ENCODE peak calls at places on chromosomes 2 and 18, in four cellular contexts. V, Y, I and C are unnamed samples. For H3K4me1 and H3K27me3, the result is how much of the 10 kb centered on the place peaks cover.

GRCh38 chr2:15218423-15219086 is 342.6 kb downstream of the NBAS start:
- DNase-seq in I (peak), Y (no peak), V (no peak), C (no peak)

GRCh38 chr2:221492606-221493005 is 79.5 kb downstream of the EPHA4 start:
- DNase-seq in I (no peak), Y (no peak), V (no peak), C (no peak)

GRCh38 chr18:47321815-47322214 is 70.4 kb upstream of the SKOR2 start:
- DNase-seq in Y (no peak), I (no peak), V (no peak), C (no peak)

GRCh38 chr2:12213222-12213621 is 466.8 kb downstream of the LPIN1 start:
- DNase-seq in Y (no peak), V (no peak), I (no peak), C (no peak)

GRCh38 chr2:84694088-84694622 is 177.9 kb downstream of the DNAH6 start:
- DNase-seq in I (no peak), V (no peak), Y (no peak), C (no peak)

GRCh38 chr2:110716959-110717645 is 15.3 kb upstream of the ACOXL start:
- DNase-seq in V (no peak), Y (no peak), I (no peak), C (no peak)

GRCh38 chr2:122056853-122057252 is 301.4 kb downstream of the TSN start:
- DNase-seq in I (no peak), Y (no peak), V (no peak), C (no peak)

GRCh38 chr18:42038936-42039335 is 83.9 kb downstream of the PIK3C3 start:
- DNase-seq in V (no peak), I (no peak), Y (peak), C (no peak)

GRCh38 chr2:117980783-117981676 is 32.8 kb downstream of the CCDC93 start:
- DNase-seq in V (no peak), I (no peak), Y (no peak), C (no peak)

GRCh38 chr18:61893304-61893970 is 630 bp upstream of the RNF152 start:
- DNase-seq in Y (peak), V (no peak), I (peak), C (peak)

GRCh38 chr2:173431191-173431590 is 76.5 kb downstream of the CDCA7 start:
- DNase-seq in V (no peak), Y (no peak), I (no peak), C (no peak)

GRCh38 chr2:67565761-67566160 is 168.6 kb downstream of the ETAA1 start:
- DNase-seq in Y (peak), V (no peak), I (no peak), C (no peak)

DNA sequence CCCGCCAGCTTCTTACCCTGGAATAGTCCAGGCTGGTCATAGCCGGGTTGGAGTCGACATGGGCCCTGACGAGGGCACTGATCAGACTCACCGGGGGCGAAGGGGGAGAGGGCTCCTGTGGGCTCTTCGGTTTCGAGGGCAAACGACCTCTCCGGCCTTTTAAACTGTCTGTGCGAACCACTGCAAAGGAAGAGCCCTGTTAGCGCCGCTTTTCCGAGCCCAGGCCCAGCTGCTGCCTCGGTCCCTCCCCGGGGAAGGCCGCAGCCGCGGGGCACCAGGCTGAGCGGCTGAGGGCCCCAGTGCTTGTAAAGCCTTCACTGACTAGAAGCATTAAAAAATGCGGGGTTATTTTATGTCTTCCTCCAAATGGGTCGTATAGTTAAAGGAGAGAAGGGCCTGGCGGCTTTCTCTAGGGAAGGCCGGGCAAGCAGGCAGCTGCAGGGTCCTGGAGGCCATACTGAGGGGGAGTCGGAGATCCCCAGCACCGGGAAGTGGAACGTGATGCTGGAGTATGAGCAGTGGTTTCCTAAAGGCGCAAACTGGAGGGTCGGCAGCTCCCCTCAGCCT is 4.6 kb downstream of the NR4A2 start:
- DNase-seq in V (no peak), I (no peak), Y (no peak), C (no peak)
- H3K4me1 ChIP-seq in V (under half), I (under half), Y (under half), C (under half)

GRCh38 chr2:168821577-168821976 is 19.1 kb downstream of the NOSTRIN start:
- DNase-seq in V (no peak), I (no peak), Y (no peak), C (no peak)
- H3K4me3 ChIP-seq in V (no peak), I (no peak), Y (no peak), C (no peak)

GRCh38 chr2:204195498-204195897 is 258.9 kb downstream of the ICOS start:
- DNase-seq in V (no peak), I (no peak), Y (no peak), C (no peak)

GRCh38 chr2:204187513-204188088 is 251.0 kb downstream of the ICOS start:
- DNase-seq in I (no peak), Y (peak), V (no peak), C (no peak)

GRCh38 chr2:204191574-204191973 is 255.0 kb downstream of the ICOS start:
- DNase-seq in V (no peak), Y (no peak), I (no peak), C (no peak)
- H3K27me3 ChIP-seq in V (under half), Y (under half), I (under half), C (under half)

GRCh38 chr2:74385396-74385795 is 5.3 kb upstream of the DCTN1 start:
- DNase-seq in Y (no peak), I (no peak), V (no peak), C (no peak)

GRCh38 chr2:74381751-74382150 is 1.6 kb upstream of the DCTN1 start:
- DNase-seq in V (no peak), I (no peak), Y (no peak), C (no peak)

GRCh38 chr2:74384051-74384450 is 3.9 kb upstream of the DCTN1 start:
- DNase-seq in V (no peak), I (no peak), Y (no peak), C (no peak)

GRCh38 chr2:74379851-74380789 is at the start of gene DCTN1:
- DNase-seq in V (no peak), Y (peak), I (peak), C (peak)

GRCh38 chr2:74383254-74383653 is 3.1 kb upstream of the DCTN1 start:
- DNase-seq in V (no peak), I (no peak), Y (peak), C (no peak)
- H3K4me1 ChIP-seq in V (half or more), I (under half), Y (under half), C (under half)

GRCh38 chr2:202944816-202945215 is 32.7 kb downstream of the CARF start:
- DNase-seq in Y (no peak), V (no peak), I (no peak), C (no peak)
- H3K4me3 ChIP-seq in Y (no peak), V (no peak), I (no peak), C (no peak)

GRCh38 chr2:231036131-231036530 is 1.2 kb upstream of the C2orf72 start:
- DNase-seq in I (no peak), Y (no peak), V (no peak), C (no peak)
- H3K27me3 ChIP-seq in I (under half), Y (under half), V (under half), C (under half)